ENCODE peak calls at places on chromosomes 16 and 17, in four cellular contexts. C, I, H and P are unnamed samples.

GRCh38 chr17:6070895-6071511 is 824 bp downstream of the WSCD1 start:
- DNase-seq in C (no peak), I (no peak), H (no peak), P (no peak)

GRCh38 chr16:10408824-10409381 is 23.0 kb downstream of the ATF7IP2 start:
- DNase-seq in C (no peak), I (no peak), H (no peak), P (no peak)

GRCh38 chr17:19549746-19550623 is 16.3 kb downstream of the SLC47A1 start:
- DNase-seq in C (no peak), I (no peak), H (no peak), P (peak)

GRCh38 chr17:2295575-2295974 is 8.0 kb downstream of the SMG6 start:
- DNase-seq in C (no peak), I (no peak), H (no peak), P (no peak)

GRCh38 chr17:71438631-71439146 is 682.1 kb upstream of the SOX9 start:
- DNase-seq in C (no peak), I (peak), H (no peak), P (no peak)

GRCh38 chr17:16304832-16305231 is 48.4 kb downstream of the CENPV start:
- DNase-seq in C (no peak), I (no peak), H (no peak), P (no peak)

GRCh38 chr17:2814499-2815341 is 18.5 kb downstream of the RAP1GAP2 start:
- DNase-seq in C (peak), I (no peak), H (peak), P (peak)

GRCh38 chr17:77526728-77527355 is 386.1 kb downstream of the SEC14L1 start:
- DNase-seq in C (no peak), I (no peak), H (peak), P (no peak)

GRCh38 chr17:57243171-57243622 is 13.1 kb upstream of the MSI2 start:
- DNase-seq in C (peak), I (peak), H (peak), P (peak)

GRCh38 chr16:85090873-85091521 is 21.3 kb downstream of the CIBAR2 start:
- DNase-seq in C (no peak), I (no peak), H (no peak), P (peak)

GRCh38 chr17:28282596-28282995 is 36.4 kb upstream of the TMEM97 start:
- DNase-seq in C (no peak), I (peak), H (no peak), P (no peak)

GRCh38 chr16:30691907-30692306 is 7.1 kb upstream of the SRCAP start:
- DNase-seq in C (no peak), I (no peak), H (no peak), P (no peak)

GRCh38 chr17:80339118-80339517 is 75.8 kb upstream of the ENDOV start:
- DNase-seq in C (no peak), I (no peak), H (no peak), P (no peak)

GRCh38 chr16:717651-718245 is 2.8 kb downstream of the METRN start:
- DNase-seq in C (no peak), I (no peak), H (no peak), P (no peak)

GRCh38 chr17:81867123-81867951 is 3.8 kb downstream of the ARHGDIA start:
- DNase-seq in C (no peak), I (no peak), H (no peak), P (peak)

DNA sequence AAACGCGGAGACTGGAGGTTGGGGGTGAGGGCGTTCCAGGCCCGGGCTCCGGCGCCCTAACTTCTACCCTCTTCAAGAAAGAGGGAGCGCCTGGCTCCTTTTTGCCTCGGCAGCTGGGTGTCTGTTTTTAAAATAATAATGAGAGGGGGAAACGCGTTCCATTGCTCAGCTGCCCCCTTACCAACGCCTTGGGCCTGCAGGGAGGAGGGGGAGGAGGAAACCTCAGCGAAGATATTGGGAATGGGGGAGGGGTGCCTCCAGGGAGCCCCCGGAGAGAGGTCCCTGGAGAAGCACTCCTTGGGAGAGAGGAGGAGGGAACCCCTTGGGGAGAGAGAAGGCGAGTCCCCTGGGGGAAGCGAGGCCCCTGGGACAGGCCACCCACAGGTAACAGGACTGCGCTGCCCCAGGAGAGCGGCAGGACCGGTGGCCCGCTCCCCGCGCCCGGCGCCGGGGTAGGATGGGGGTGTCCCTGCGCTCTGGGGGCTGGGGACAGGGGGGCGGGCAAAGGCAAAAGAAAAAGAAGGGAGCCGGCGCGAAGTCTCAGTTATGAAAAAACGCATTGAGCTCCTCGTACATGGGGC is 2.7 kb downstream of the NEUROD2 start:
- DNase-seq in C (no peak), I (no peak), H (no peak), P (no peak)
- H3K4me3 ChIP-seq in C (no peak), I (no peak), H (peak), P (no peak)

GRCh38 chr16:68356249-68356918 is 45.6 kb downstream of the PRMT7 start:
- DNase-seq in C (peak), I (no peak), H (no peak), P (peak)
- H3K4me3 ChIP-seq in C (peak), I (no peak), H (no peak), P (no peak)

DNA sequence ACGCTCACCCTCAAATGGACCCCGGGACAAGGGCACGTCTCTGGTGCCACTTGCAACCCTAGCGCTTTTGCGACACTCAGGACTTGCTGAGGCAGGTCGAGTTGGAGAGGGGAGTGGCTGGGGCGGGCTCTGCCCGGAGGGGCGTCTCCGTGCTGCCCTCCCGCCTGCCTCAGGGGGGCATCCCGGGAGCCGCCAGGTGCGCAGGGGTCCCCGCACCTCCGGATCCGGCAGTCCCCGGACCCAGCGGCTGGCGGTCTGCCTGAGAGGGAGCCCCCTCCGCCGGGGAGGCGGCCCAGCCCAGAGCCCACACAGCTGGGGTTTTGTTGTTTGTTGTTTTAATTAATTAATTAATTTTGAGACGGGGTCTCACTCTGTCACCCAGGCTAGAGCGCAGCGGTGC is at the start of gene SLC52A1:
- DNase-seq in C (no peak), I (no peak), H (no peak), P (no peak)
- H3K4me3 ChIP-seq in C (no peak), I (no peak), H (peak), P (no peak)

GRCh38 chr17:73564856-73565255 is 79.4 kb downstream of the SDK2 start:
- DNase-seq in C (no peak), I (no peak), H (no peak), P (no peak)

GRCh38 chr17:73561066-73561465 is 83.2 kb downstream of the SDK2 start:
- DNase-seq in C (no peak), I (no peak), H (no peak), P (no peak)

GRCh38 chr17:73562896-73563295 is 81.3 kb downstream of the SDK2 start:
- DNase-seq in C (no peak), I (no peak), H (peak), P (no peak)

GRCh38 chr17:73559532-73559931 is 84.7 kb downstream of the SDK2 start:
- DNase-seq in C (no peak), I (no peak), H (no peak), P (no peak)

DNA sequence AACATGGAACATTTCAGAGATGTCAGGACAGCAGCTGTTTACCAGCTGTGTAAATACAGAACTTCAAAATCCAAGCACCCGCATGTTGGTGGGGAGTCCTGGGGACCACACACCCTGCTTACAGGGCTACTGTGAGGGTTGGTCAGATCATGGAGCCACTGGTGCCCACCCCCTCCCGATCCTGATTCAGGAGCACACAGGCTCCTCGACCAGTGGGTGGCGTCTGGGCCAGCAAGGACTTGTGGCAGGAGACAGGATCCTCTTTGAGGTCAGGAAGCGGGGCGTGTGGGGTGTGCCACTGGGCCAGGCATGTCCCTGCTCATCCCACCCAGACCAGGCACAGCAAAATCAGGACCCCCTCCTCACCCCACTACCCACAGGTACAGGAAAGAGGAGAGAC is 83.6 kb downstream of the SDK2 start:
- DNase-seq in C (no peak), I (peak), H (no peak), P (no peak)
- H3K4me3 ChIP-seq in C (no peak), I (no peak), H (no peak), P (no peak)

DNA sequence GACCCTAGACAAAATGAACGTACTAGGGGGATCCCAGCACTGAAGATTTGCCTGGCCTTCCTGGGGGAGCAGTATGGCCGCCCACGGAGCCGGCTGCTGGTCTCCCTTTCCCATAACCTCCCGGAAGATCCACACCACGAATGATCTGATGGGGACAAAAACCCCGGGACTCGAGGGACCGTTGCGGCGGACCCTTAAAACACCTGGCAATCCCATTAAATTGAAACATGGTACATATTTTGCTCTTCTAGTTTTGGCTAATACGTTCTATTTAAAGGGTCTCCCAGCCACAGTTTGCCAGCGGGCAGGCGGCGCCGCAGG is 45.2 kb upstream of the LCMT1 start:
- DNase-seq in C (no peak), I (no peak), H (no peak), P (no peak)
- H3K4me3 ChIP-seq in C (peak), I (no peak), H (peak), P (peak)

GRCh38 chr17:17495448-17496188 is 577 bp downstream of the RASD1 start:
- DNase-seq in C (no peak), I (no peak), H (peak), P (peak)
- H3K4me3 ChIP-seq in C (peak), I (no peak), H (peak), P (peak)